ENCODE peak calls at places on chromosomes 6 and 20, in four cellular contexts. I, T, B and J are unnamed samples.

GRCh38 chr20:34522969-34523871 is 7.0 kb downstream of the DYNLRB1 start:
- DNase-seq in I (peak), T (no peak), B (peak), J (peak)

GRCh38 chr6:146339716-146340115 is 203.9 kb upstream of the RAB32 start:
- DNase-seq in I (no peak), T (no peak), B (no peak), J (no peak)

GRCh38 chr20:31859998-31860380 is 10.3 kb downstream of the DUSP15 start:
- DNase-seq in I (no peak), T (no peak), B (no peak), J (no peak)

GRCh38 chr6:17638212-17638611 is 38.1 kb downstream of the FAM8A1 start:
- DNase-seq in I (no peak), T (no peak), B (no peak), J (no peak)

GRCh38 chr20:63752411-63753101 is 13.0 kb downstream of the SLC2A4RG start:
- DNase-seq in I (no peak), T (no peak), B (peak), J (peak)

GRCh38 chr20:22805219-22805618 is 220.8 kb upstream of the FOXA2 start:
- DNase-seq in I (peak), T (peak), B (peak), J (peak)

GRCh38 chr6:154154389-154154967 is 115.4 kb downstream of the OPRM1 start:
- DNase-seq in I (no peak), T (peak), B (peak), J (peak)

GRCh38 chr6:24554474-24554873 is 59.7 kb downstream of the ALDH5A1 start:
- DNase-seq in I (no peak), T (no peak), B (no peak), J (no peak)